ENCODE peak calls at places on chromosomes 7 and 10, in eight cellular contexts. H, K, L, T, C, D, F and U are unnamed samples.

GRCh38 chr7:41886257-41886905 is 183.5 kb upstream of the INHBA start:
- DNase-seq in H (peak; percentile 79), K (no peak), L (peak; percentile 41), T (no peak), C (no peak), D (no peak), F (no peak), U (no peak)

GRCh38 chr7:84372712-84373111 is 178.1 kb upstream of the SEMA3A start:
- DNase-seq in H (no peak), K (no peak), L (no peak), T (no peak), C (no peak), D (no peak), F (no peak), U (no peak)

GRCh38 chr10:120833222-120833928 is 17.8 kb upstream of the WDR11 start:
- DNase-seq in H (no peak), K (no peak), L (no peak), T (no peak), C (no peak), D (no peak), F (no peak), U (no peak)

GRCh38 chr10:110490640-110491039 is 7.1 kb upstream of the DUSP5 start:
- DNase-seq in H (no peak), K (no peak), L (no peak), T (no peak), C (no peak), D (no peak), F (no peak), U (no peak)

GRCh38 chr10:112484399-112484798 is 37.4 kb downstream of the VTI1A start:
- DNase-seq in H (no peak), K (no peak), L (no peak), T (no peak), C (no peak), D (no peak), F (no peak), U (no peak)

GRCh38 chr10:110918633-110919348 is at the start of gene BBIP1:
- DNase-seq in H (peak; percentile 100), K (no peak), L (peak; percentile 99), T (peak; percentile 76), C (peak; percentile 100), D (peak; percentile 82), F (no peak), U (peak; percentile 99)

GRCh38 chr7:90579181-90579688 is 16.9 kb upstream of the CDK14 start:
- DNase-seq in H (peak; percentile 60), K (no peak), L (no peak), T (no peak), C (no peak), D (no peak), F (no peak), U (no peak)

GRCh38 chr7:13042605-13043236 is 355.3 kb downstream of the ARL4A start:
- DNase-seq in H (peak; percentile 45), K (no peak), L (no peak), T (no peak), C (no peak), D (no peak), F (no peak), U (no peak)

GRCh38 chr7:22647451-22648257 is 79.3 kb upstream of the IL6 start:
- DNase-seq in H (peak; percentile 97), K (no peak), L (no peak), T (no peak), C (no peak), D (no peak), F (no peak), U (peak; percentile 85)